ENCODE peak calls at places on chromosomes 4 and X, in seven cellular contexts. W, T, X, M, S, K and F are unnamed samples.

GRCh38 chr4:38582445-38582844 is 81.6 kb upstream of the KLF3 start:
- DNase-seq in T (no peak), X (no peak), M (no peak), K (no peak), W (no peak), S (no peak), F (no peak)

GRCh38 chr4:75916091-75916661 is 13.9 kb upstream of the PPEF2 start:
- DNase-seq in M (peak), S (no peak), K (peak), X (peak), W (peak), T (peak), F (peak)

GRCh38 chrX:23694606-23695005 is 27.3 kb downstream of the PRDX4 start:
- DNase-seq in S (no peak), M (peak), K (peak), T (peak), W (peak), X (peak), F (peak)

GRCh38 chrX:47297874-47298273 is 65.1 kb downstream of the USP11 start:
- DNase-seq in X (no peak), S (no peak), K (no peak), W (no peak), T (no peak), M (no peak), F (no peak)

GRCh38 chr4:86307432-86307831 is 52.4 kb downstream of the MAPK10 start:
- DNase-seq in X (no peak), S (no peak), W (no peak), K (peak), T (peak), M (peak), F (peak)

GRCh38 chr4:86894465-86894864 is 2.2 kb upstream of the C4orf36 start:
- DNase-seq in T (peak), S (no peak), W (no peak), M (peak), K (peak), X (no peak), F (no peak)

GRCh38 chrX:120463241-120463640 is 5.9 kb downstream of the LAMP2 start:
- DNase-seq in X (no peak), M (peak), S (no peak), K (peak), W (no peak), T (peak), F (peak)

GRCh38 chr4:7630559-7631287 is 196.0 kb upstream of the PSAPL1 start:
- DNase-seq in X (peak), K (peak), S (peak), M (peak), W (peak), T (peak), F (peak)

GRCh38 chr4:48943387-48943786 is 36.8 kb upstream of the OCIAD2 start:
- DNase-seq in W (no peak), S (no peak), X (no peak), M (no peak), T (no peak), K (no peak), F (no peak)

GRCh38 chr4:184267673-184268573 is 50.2 kb upstream of the ENPP6 start:
- DNase-seq in X (peak), K (peak), W (peak), M (peak), S (peak), T (peak), F (peak)

DNA sequence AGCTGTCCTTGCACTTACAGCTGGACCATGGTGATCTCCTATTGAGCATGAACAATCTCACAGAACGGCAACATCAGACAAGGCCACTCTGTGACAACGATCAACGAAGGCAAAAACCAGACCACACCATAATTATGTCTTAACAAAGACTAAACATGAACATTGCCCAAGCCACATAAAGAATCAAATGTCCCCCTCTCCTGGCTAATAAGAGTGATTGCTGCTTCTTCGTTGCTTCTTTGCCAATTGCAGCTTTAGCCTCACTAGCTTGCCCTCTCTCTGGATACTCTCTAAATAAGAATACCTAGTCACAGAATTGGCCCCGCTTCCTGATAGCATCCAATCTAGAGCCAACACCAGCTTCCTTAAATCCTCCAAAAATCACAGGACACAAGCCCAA is 41.5 kb upstream of the PGRMC1 start:
- DNase-seq in X (no peak), T (peak), S (no peak), W (no peak), M (peak), K (peak), F (peak)
- TF ChIP-seq CTCF in X (peak), T (peak), S (peak), W (no peak), M (peak), K (peak), F (peak)

GRCh38 chr4:173498771-173499170 is 31.3 kb downstream of the HAND2 start:
- DNase-seq in T (peak), W (no peak), X (no peak), K (no peak), S (no peak), M (peak), F (no peak)

GRCh38 chr4:173499568-173500535 is 30.2 kb downstream of the HAND2 start:
- DNase-seq in X (no peak), W (no peak), T (no peak), S (no peak), M (no peak), K (no peak), F (no peak)

GRCh38 chr4:173503330-173504180 is 26.5 kb downstream of the HAND2 start:
- DNase-seq in W (no peak), T (no peak), X (no peak), M (no peak), K (no peak), S (no peak), F (no peak)

GRCh38 chr4:173501592-173502150 is 28.4 kb downstream of the HAND2 start:
- DNase-seq in S (no peak), W (no peak), K (no peak), M (no peak), X (no peak), T (no peak), F (no peak)

GRCh38 chr4:173500841-173501591 is 29.0 kb downstream of the HAND2 start:
- DNase-seq in M (no peak), K (no peak), X (no peak), W (no peak), S (no peak), T (no peak), F (no peak)
- H3K4me3 ChIP-seq in M (no peak), K (no peak), X (no peak), W (no peak), S (no peak), T (no peak), F (no peak)

GRCh38 chr4:82467442-82467841 is 37.1 kb downstream of the ENOPH1 start:
- DNase-seq in X (no peak), M (peak), W (no peak), K (peak), S (no peak), T (peak), F (peak)

GRCh38 chr4:82463221-82463620 is 32.8 kb downstream of the ENOPH1 start:
- DNase-seq in T (no peak), K (no peak), X (no peak), M (no peak), S (no peak), W (no peak), F (no peak)

GRCh38 chr4:82461710-82462109 is 31.3 kb downstream of the ENOPH1 start:
- DNase-seq in M (no peak), K (no peak), W (no peak), S (no peak), T (no peak), X (no peak), F (no peak)

GRCh38 chr4:82458729-82459128 is 28.3 kb downstream of the ENOPH1 start:
- DNase-seq in W (no peak), T (no peak), X (no peak), M (no peak), S (no peak), K (no peak), F (no peak)

DNA sequence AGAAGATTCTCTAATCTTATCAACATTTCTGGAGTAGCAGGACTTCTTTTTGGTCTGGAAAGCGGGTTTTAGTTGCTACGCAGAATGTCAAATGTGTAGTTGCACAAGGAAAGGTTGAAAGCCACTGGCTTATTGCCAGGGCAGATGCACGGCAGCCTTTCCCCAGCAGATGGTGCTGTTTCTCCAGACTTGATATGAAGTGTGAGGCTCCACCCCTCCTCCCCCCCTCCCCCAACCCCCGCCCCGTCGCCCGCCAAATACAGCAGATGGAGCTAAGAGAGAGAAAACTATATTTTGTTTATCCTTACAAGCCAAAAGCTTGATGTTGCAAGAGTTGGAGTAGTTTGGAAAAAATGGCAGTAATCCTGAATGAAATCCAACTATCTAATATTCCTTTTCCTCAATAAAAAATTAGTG is 32.0 kb downstream of the ENOPH1 start:
- DNase-seq in K (peak), T (peak), S (peak), X (peak), M (peak), W (peak), F (peak)
- TF ChIP-seq CTCF in K (peak), T (peak), S (peak), X (peak), M (peak), W (peak), F (peak)

DNA sequence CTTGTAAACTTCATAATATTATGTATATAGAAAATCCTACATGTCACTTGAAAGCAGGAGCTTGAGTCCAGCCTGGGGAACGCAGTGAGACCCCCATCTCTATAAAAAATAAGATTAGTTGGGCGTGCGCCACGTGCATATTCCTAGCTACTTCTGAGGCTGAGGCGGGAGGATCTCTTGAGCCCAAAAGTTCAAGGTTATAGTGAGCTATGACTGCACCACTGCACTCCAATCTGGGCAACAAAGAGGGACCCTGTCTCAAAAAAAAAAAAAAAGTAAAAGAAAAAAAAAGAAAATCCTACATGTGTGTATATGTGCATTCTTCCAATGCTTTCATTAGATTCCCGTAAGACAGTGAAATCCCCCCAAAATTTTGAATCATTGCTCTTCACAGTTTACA is 1.7 kb downstream of the SEC31A start:
- DNase-seq in M (no peak), K (no peak), S (no peak), W (no peak), X (no peak), T (no peak), F (no peak)
- H3K4me3 ChIP-seq in M (peak), K (peak), S (peak), W (peak), X (peak), T (peak), F (peak)

DNA sequence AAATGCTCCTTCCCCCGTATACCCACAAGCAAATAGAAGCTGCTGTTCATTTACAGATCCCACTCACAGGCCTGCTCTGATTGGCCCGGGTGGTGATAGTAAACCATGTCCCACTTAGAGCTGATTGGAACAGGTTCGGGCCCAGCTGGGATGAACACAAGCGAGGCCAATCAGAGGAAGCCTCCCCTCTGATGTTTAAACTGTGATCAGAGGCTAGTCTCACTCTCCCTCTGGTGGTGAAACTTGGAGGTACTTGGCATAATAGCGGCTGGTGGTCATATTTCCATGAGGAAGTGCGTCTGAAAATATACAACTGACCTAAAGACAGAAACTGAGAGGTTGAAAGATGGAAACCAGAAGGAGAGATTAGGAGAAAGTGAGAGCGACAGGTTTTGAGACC is 51.5 kb upstream of the TRPC3 start:
- DNase-seq in K (peak), X (no peak), M (peak), S (no peak), T (peak), W (no peak), F (peak)
- TF ChIP-seq CTCF in K (peak), X (peak), M (peak), S (peak), T (peak), W (no peak), F (peak)

GRCh38 chr4:168410681-168411080 is 69.6 kb downstream of the DDX60L start:
- DNase-seq in K (no peak), T (no peak), M (no peak), W (no peak), S (no peak), X (no peak), F (no peak)

GRCh38 chr4:168408620-168409019 is 71.7 kb downstream of the DDX60L start:
- DNase-seq in X (peak), S (peak), M (peak), W (no peak), T (peak), K (peak), F (peak)

GRCh38 chr4:168411318-168412150 is 68.8 kb downstream of the DDX60L start:
- DNase-seq in X (peak), S (no peak), M (peak), K (peak), T (peak), W (no peak), F (peak)

DNA sequence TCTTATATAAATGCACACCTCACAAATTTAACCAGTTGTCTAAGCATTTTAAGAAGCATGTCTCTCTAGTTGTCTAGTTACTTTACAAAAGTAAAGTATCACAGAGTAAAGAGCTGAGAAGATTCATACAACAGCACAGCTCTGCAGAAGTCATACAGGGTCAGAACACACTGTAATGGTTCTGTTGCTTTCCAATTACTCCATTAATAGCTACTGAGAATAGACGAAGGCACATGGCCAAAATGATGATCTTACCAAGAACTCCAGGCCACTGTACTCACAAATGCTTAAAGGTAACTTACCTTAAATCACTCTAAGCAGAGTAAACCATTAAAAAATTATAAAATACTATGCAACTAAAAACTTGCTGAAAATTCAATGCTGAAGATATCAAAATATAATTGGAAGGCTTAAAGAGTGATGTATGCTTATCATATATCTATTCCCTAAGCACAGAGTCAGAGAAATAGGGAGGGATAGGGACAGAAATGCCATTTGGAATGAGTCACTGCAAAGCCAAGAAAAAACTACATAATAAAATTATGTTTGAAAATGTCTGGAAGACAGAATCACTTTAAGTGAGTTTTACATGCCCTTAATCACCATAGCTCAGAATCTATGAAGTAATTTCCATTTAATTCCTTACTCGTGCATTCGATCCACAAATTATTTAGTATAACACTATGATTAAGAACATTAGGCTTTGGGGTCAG is 71.0 kb downstream of the DDX60L start:
- DNase-seq in W (no peak), K (peak), X (no peak), M (peak), T (peak), S (peak), F (peak)
- H3K4me3 ChIP-seq in W (no peak), K (no peak), X (no peak), M (no peak), T (no peak), S (no peak), F (no peak)

DNA sequence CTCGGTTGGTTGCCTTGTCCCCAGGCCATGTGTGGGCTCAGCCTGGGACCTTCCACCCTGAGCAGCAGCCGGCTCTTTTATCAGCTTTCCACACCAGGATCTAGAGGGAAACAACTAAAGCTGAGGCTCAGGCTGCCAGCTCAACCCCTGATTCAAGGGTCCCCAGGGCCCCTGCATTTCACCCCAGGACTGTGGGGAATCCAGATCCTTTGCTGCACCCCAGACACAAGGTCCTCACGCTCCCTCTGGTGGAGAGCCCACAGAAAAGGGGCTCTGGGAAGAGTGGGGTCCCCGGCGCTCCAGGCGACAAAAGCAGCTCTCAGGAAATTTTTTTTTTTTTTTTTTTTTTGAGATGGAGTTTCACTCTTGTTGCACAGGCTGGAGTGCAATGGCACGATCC is 64.3 kb downstream of the ZFYVE28 start:
- DNase-seq in S (no peak), W (no peak), T (peak), M (no peak), X (no peak), K (peak), F (no peak)
- TF ChIP-seq CTCF in S (peak), W (no peak), T (peak), M (peak), X (peak), K (peak), F (peak)

GRCh38 chr4:73668806-73669205 is 48.6 kb upstream of the RASSF6 start:
- DNase-seq in M (peak), S (no peak), W (no peak), X (no peak), K (peak), T (peak), F (peak)
- H3K4me3 ChIP-seq in M (no peak), S (no peak), W (no peak), X (no peak), K (no peak), T (no peak), F (no peak)

DNA sequence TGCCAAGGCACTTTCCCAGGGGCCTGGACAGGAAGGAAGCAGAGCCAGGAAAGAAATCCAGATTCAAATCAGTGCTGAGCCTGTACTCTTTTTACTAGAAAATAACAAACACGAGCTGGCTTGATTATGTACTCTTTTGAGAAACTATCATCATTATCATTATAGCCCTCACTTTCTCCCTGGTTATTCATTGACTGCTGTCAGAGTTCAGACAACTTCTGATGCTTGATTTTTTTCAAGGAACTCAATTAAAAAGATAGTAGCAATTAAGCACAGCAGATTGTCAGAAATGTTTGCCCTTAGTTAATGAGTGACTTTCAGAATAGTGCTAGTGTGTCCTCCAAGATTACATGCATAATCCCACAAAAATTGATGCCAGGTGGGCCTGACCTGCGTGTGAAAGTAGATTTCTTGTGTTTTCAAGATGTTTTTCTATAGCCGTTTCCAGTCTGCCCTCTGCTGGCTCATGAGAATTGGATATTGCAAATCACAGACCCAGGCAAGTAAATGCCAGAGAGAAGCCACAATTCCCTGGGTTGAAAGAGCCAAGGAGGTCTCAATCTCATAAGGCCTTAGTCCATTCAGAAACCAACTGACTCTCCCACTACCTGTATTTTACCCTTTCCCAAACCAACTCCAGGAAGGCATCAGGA is 14.3 kb upstream of the PNPLA4 start:
- DNase-seq in S (no peak), X (no peak), K (peak), W (peak), M (peak), T (peak), F (peak)
- TF ChIP-seq CTCF in S (peak), X (peak), K (peak), W (peak), M (peak), T (peak), F (peak)

DNA sequence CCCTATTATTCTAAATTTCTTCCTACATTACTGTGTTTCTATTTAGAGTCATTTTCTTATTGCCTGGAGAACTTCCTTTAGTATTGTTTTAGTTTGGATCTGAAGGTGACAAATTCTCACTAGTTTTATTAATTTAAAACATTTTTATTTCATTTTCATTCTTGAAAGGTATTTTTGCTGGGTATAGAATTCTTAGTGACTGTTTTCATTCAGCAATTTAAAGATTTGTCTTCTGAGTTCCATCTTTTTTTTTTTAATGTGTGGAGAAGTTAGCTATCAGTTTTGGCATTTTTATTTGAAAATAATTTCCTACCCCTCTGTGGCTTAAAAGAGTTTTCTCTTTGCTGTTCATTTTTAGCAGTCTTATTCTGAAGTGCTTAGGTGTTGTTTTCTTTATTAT is 169.2 kb downstream of the FRAS1 start:
- DNase-seq in W (no peak), M (no peak), S (no peak), X (no peak), T (no peak), K (no peak), F (no peak)
- H3K4me3 ChIP-seq in W (no peak), M (no peak), S (no peak), X (no peak), T (no peak), K (no peak), F (no peak)